ENCODE peak calls at places on chromosomes 13 and 19, in four cellular contexts. B is HT1080, I is T-helper 2 cell, M is kidney tubule cell. O is an unnamed sample.

GRCh38 chr13:113562085-113562749 is 22.3 kb upstream of the TFDP1 start:
- DNase-seq in I (no peak), B (peak), M (peak), O (peak)

GRCh38 chr13:98977568-98978270 is at the start of gene DOCK9:
- DNase-seq in B (peak), M (peak), I (no peak), O (no peak)

GRCh38 chr13:100589178-100589725 is 663 bp upstream of the GGACT start:
- DNase-seq in I (no peak), M (no peak), B (peak), O (no peak)

GRCh38 chr19:48715681-48716171 is 3.8 kb downstream of the MAMSTR start:
- DNase-seq in M (no peak), I (no peak), B (no peak), O (no peak)

GRCh38 chr13:49082653-49083536 is 107.2 kb downstream of the FNDC3A start:
- DNase-seq in B (peak), M (peak), I (no peak), O (no peak)

GRCh38 chr13:51638497-51638871 is 54.2 kb downstream of the WDFY2 start:
- DNase-seq in M (no peak), I (no peak), B (peak), O (no peak)

GRCh38 chr19:40228863-40229262 is 2.4 kb upstream of the CCNP start:
- DNase-seq in I (no peak), M (peak), B (no peak), O (no peak)

GRCh38 chr19:7969560-7969949 is 26.1 kb upstream of the TIMM44 start:
- DNase-seq in I (no peak), B (no peak), M (no peak), O (no peak)

GRCh38 chr19:5534787-5535586 is 32.8 kb downstream of the TINCR start:
- DNase-seq in M (no peak), I (no peak), B (peak), O (no peak)

GRCh38 chr13:34344761-34345600 is 527.0 kb downstream of the RFC3 start:
- DNase-seq in B (no peak), I (no peak), M (no peak), O (no peak)

GRCh38 chr13:99376132-99376531 is 68.9 kb upstream of the GPR183 start:
- DNase-seq in M (peak), B (no peak), I (no peak), O (peak)

GRCh38 chr13:24022568-24022967 is 125.3 kb upstream of the C1QTNF9B start:
- DNase-seq in I (no peak), M (no peak), B (no peak), O (no peak)

GRCh38 chr13:86476656-86477055 is 677.4 kb upstream of the SLITRK6 start:
- DNase-seq in M (no peak), B (no peak), I (no peak), O (no peak)

GRCh38 chr13:98900442-98900841 is 77.4 kb downstream of the DOCK9 start:
- DNase-seq in I (no peak), M (no peak), B (peak), O (no peak)

GRCh38 chr13:51298812-51299211 is 40.7 kb upstream of the SERPINE3 start:
- DNase-seq in M (no peak), I (no peak), B (no peak), O (no peak)

GRCh38 chr19:6737873-6738725 is 719 bp upstream of the GPR108 start:
- DNase-seq in M (peak), B (peak), I (peak), O (peak)

GRCh38 chr19:49746206-49746958 is 16.7 kb downstream of the TSKS start:
- DNase-seq in B (no peak), M (peak), I (peak), O (no peak)

O was measured in HL-60.